ENCODE peak calls at places on chromosomes 2 and 18, in four cellular contexts. C is activated naive CD4-positive, alpha-beta T cell; B is transverse colon; D is NCI-H1417 treated with DMSO at 0.1 percent for 48 hours. Q is an unnamed sample.

GRCh38 chr2:232321817-232322559 is 56.6 kb upstream of the ALPP start:
- DNase-seq in C (no peak), B (peak), D (no peak), Q (peak)

GRCh38 chr2:222595573-222595972 is 60.3 kb downstream of the FARSB start:
- DNase-seq in C (no peak), B (no peak), D (no peak), Q (no peak)

GRCh38 chr2:104236491-104236890 is 617.4 kb upstream of the POU3F3 start:
- DNase-seq in C (no peak), B (no peak), D (no peak), Q (no peak)

GRCh38 chr18:13178976-13179375 is 39.6 kb upstream of the LDLRAD4 start:
- DNase-seq in C (no peak), B (no peak), D (no peak), Q (no peak)

GRCh38 chr2:83471708-83472107 is 987.4 kb downstream of the SUCLG1 start:
- DNase-seq in C (no peak), B (no peak), D (no peak), Q (no peak)

GRCh38 chr2:40511661-40512213 is 59.8 kb upstream of the SLC8A1 start:
- DNase-seq in C (no peak), B (peak), D (no peak), Q (peak)

GRCh38 chr2:133952896-133953295 is 301.0 kb upstream of the MGAT5 start:
- DNase-seq in C (no peak), B (no peak), D (no peak), Q (no peak)

GRCh38 chr2:227748079-227748478 is 2.4 kb downstream of the SCYGR8 start:
- DNase-seq in C (no peak), B (no peak), D (no peak), Q (no peak)

GRCh38 chr2:23533014-23533730 is 148.2 kb downstream of the KLHL29 start:
- DNase-seq in C (no peak), B (no peak), D (no peak), Q (no peak)

GRCh38 chr2:107419191-107419590 is 407.5 kb upstream of the RGPD4 start:
- DNase-seq in C (no peak), B (no peak), D (no peak), Q (no peak)

GRCh38 chr2:189163889-189164288 is 15.7 kb downstream of the COL5A2 start:
- DNase-seq in C (no peak), B (no peak), D (no peak), Q (no peak)

GRCh38 chr2:113754989-113755689 is 1.3 kb downstream of the SLC35F5 start:
- DNase-seq in C (no peak), B (no peak), D (no peak), Q (no peak)

GRCh38 chr18:39702888-39703287 is 2137.3 kb upstream of the CELF4 start:
- DNase-seq in C (no peak), B (no peak), D (no peak), Q (no peak)

GRCh38 chr18:73316513-73316912 is 448.7 kb upstream of the NETO1 start:
- DNase-seq in C (no peak), B (no peak), D (no peak), Q (no peak)

GRCh38 chr2:85811173-85811849 is 57.5 kb downstream of the ATOH8 start:
- DNase-seq in C (no peak), B (peak), D (no peak), Q (peak)

GRCh38 chr18:28175930-28176673 is 828 bp downstream of the CDH2 start:
- DNase-seq in C (no peak), B (no peak), D (no peak), Q (peak)

GRCh38 chr18:28189400-28190239 is 12.7 kb upstream of the CDH2 start:
- DNase-seq in C (no peak), B (no peak), D (no peak), Q (no peak)

GRCh38 chr2:61575447-61575859 is 37.3 kb upstream of the XPO1 start:
- DNase-seq in C (no peak), B (no peak), D (no peak), Q (no peak)

GRCh38 chr2:168944065-168944464 is 43.0 kb downstream of the G6PC2 start:
- DNase-seq in C (no peak), B (no peak), D (no peak), Q (no peak)